ENCODE peak calls at places on chromosomes 4 and X, in six cellular contexts. U is type B pancreatic cell, O is GM20000, S is omental fat pad, D is activated B cell treated with CpG ODN at 0.5 μM for 24 hours, C is BJ. X is an unnamed sample.

GRCh38 chrX:19721726-19722370 is 165.6 kb downstream of the SH3KBP1 start:
- DNase-seq in O (no peak), U (no peak), C (no peak), S (no peak), D (no peak), X (no peak)

GRCh38 chr4:133102612-133103409 is 46.3 kb upstream of the PCDH10 start:
- DNase-seq in U (no peak), O (no peak), C (no peak), D (no peak), S (no peak), X (no peak)

GRCh38 chrX:136168929-136169735 is 21.8 kb downstream of the FHL1 start:
- DNase-seq in C (peak; percentile 91), U (no peak), O (no peak), S (no peak), D (no peak), X (no peak)

GRCh38 chr4:112381996-112382692 is 85.0 kb downstream of the ALPK1 start:
- DNase-seq in S (no peak), D (no peak), C (no peak), U (no peak), O (no peak), X (no peak)

GRCh38 chr4:121998024-121998423 is 46.2 kb upstream of the TRPC3 start:
- DNase-seq in U (no peak), O (no peak), C (no peak), S (no peak), D (no peak), X (no peak)

GRCh38 chr4:40962551-40963185 is 212.9 kb downstream of the NSUN7 start:
- DNase-seq in D (no peak), S (no peak), C (no peak), O (no peak), U (no peak), X (no peak)

GRCh38 chrX:32185160-32185559 is 1026.2 kb downstream of the DMD start:
- DNase-seq in S (no peak), O (no peak), C (no peak), D (no peak), U (no peak), X (no peak)

GRCh38 chrX:153474718-153475117 is 4.3 kb upstream of the HAUS7 start:
- DNase-seq in D (peak; percentile 27), C (no peak), O (no peak), S (peak; percentile 38), U (no peak), X (peak; percentile 36)

GRCh38 chr4:126470862-126471261 is 1156.1 kb downstream of the FAT4 start:
- DNase-seq in S (no peak), D (no peak), U (no peak), C (no peak), O (no peak), X (no peak)

GRCh38 chrX:48465336-48465933 is 4.6 kb downstream of the SLC38A5 start:
- DNase-seq in U (no peak), S (no peak), D (no peak), O (no peak), C (peak; percentile 61), X (no peak)

GRCh38 chr4:159682996-159683395 is 580.1 kb downstream of the RAPGEF2 start:
- DNase-seq in O (no peak), D (no peak), U (no peak), C (no peak), S (no peak), X (no peak)

GRCh38 chr4:14176613-14177012 is 549.1 kb upstream of the BOD1L1 start:
- DNase-seq in S (no peak), D (no peak), U (no peak), O (no peak), C (no peak), X (no peak)

GRCh38 chr4:94649381-94650128 is 108.2 kb upstream of the BMPR1B start:
- DNase-seq in S (no peak), D (no peak), O (no peak), U (no peak), C (no peak), X (no peak)

GRCh38 chr4:111400736-111401135 is 744.5 kb upstream of the FAM241A start:
- DNase-seq in U (no peak), C (no peak), S (no peak), O (no peak), D (no peak), X (no peak)

GRCh38 chr4:126859872-126860271 is 772.9 kb upstream of the INTU start:
- DNase-seq in C (no peak), S (no peak), D (no peak), U (no peak), O (no peak), X (no peak)

GRCh38 chr4:135238940-135239339 is 1037.4 kb upstream of the PABPC4L start:
- DNase-seq in U (no peak), D (no peak), C (peak; percentile 4), O (no peak), S (no peak), X (no peak)

GRCh38 chrX:85905851-85906250 is 141.5 kb downstream of the CHM start:
- DNase-seq in D (no peak), C (no peak), O (no peak), S (no peak), U (no peak), X (no peak)

GRCh38 chr4:158535130-158535614 is 13.5 kb downstream of the RXFP1 start:
- DNase-seq in S (no peak), D (no peak), O (no peak), C (no peak), U (no peak), X (no peak)

GRCh38 chrX:69163936-69164741 is 1.1 kb downstream of the PJA1 start:
- DNase-seq in O (peak; percentile 73), C (no peak), U (peak; percentile 66), D (peak; percentile 25), S (no peak), X (peak; percentile 32)

GRCh38 chr4:39706334-39706733 is 8.4 kb downstream of the UBE2K start:
- DNase-seq in S (no peak), O (no peak), C (peak; percentile 51), D (no peak), U (no peak), X (no peak)

GRCh38 chr4:125827338-125828074 is 512.8 kb downstream of the FAT4 start:
- DNase-seq in U (no peak), C (no peak), O (no peak), S (no peak), D (no peak), X (no peak)

GRCh38 chr4:181646864-181647263 is 596.3 kb upstream of the TENM3 start:
- DNase-seq in U (no peak), C (no peak), S (no peak), D (no peak), O (no peak), X (no peak)

GRCh38 chr4:11402192-11402591 is 26.5 kb downstream of the HS3ST1 start:
- DNase-seq in D (no peak), S (no peak), O (peak; percentile 46), U (no peak), C (no peak), X (no peak)

GRCh38 chrX:150094996-150095395 is 156.7 kb upstream of the EOLA2 start:
- DNase-seq in S (no peak), C (no peak), U (no peak), D (no peak), O (no peak), X (no peak)

GRCh38 chr4:179750374-179750773 is 2308.1 kb upstream of the AGA start:
- DNase-seq in O (no peak), C (no peak), D (no peak), S (no peak), U (no peak), X (no peak)

GRCh38 chr4:26583865-26584652 is at the start of gene TBC1D19:
- DNase-seq in S (peak; percentile 59), U (peak; percentile 88), D (peak; percentile 82), O (peak; percentile 88), C (no peak), X (peak; percentile 81)

GRCh38 chr4:26579169-26579568 is 4.7 kb upstream of the TBC1D19 start:
- DNase-seq in O (no peak), D (no peak), U (no peak), S (no peak), C (no peak), X (no peak)

GRCh38 chr4:26584725-26585124 is 841 bp downstream of the TBC1D19 start:
- DNase-seq in C (no peak), U (no peak), S (no peak), D (no peak), O (no peak), X (no peak)

DNA sequence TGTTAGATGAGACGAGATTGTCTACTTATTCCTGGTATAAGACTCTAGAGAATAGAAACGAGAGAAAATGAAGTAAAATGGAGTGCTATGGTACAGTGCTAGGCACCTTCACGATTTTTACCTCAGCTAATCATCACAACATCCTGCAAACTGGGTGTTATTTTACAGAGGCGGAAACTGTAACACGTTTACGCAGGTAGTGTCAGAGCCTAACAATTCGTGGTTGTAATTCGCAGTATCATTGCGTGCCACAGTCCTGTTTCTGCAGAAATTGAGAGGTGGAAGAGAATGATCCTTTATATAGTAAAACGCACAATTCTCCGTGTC is 383 bp upstream of the TBC1D19 start:
- DNase-seq in S (no peak), C (no peak), O (no peak), D (no peak), U (no peak), X (no peak)
- TF ChIP-seq CTCF in S (no peak), C (no peak), O (no peak), D (no peak), U (peak; percentile 22), X (no peak)

DNA sequence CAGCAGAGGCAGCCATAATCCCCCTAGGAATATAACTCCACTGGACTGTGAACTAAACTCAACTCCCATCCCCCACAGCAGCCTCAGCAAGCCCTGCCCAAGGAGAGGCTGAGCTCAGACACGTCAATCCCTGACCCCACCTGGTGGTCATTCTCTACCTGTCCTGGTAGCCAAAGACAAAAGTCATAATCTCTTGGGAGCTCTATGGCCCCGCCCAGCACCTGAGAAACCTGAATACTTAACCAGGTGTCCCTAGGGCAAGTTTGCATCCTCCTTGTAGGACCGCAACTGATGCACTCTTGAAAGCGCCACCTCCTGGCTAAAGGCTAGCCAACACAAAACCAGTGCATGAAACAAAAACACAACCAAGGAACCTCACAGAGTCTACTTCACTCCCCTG is 18.4 kb downstream of the CT47B1 start:
- DNase-seq in C (no peak), O (no peak), S (no peak), U (no peak), D (no peak), X (no peak)
- TF ChIP-seq CTCF in C (no peak), O (no peak), S (no peak), U (no peak), D (no peak), X (no peak)

GRCh38 chr4:15868065-15868464 is 70.5 kb downstream of the FGFBP1 start:
- DNase-seq in U (no peak), D (no peak), S (no peak), C (no peak), O (no peak), X (no peak)
- TF ChIP-seq CTCF in U (no peak), D (no peak), S (no peak), C (no peak), O (no peak), X (no peak)

GRCh38 chr4:115042496-115042895 is 70.9 kb downstream of the NDST4 start:
- DNase-seq in S (no peak), D (no peak), O (no peak), U (no peak), C (no peak), X (no peak)
- TF ChIP-seq CTCF in S (no peak), D (no peak), O (no peak), U (peak; percentile 68), C (peak; percentile 12), X (no peak)